ENCODE peak calls at places on chromosomes 3 and 15, in six cellular contexts. One of them, this sample, is unnamed.

GRCh38 chr3:187916072-187916471 is 170.8 kb upstream of the BCL6 start:
- DNase-seq in HCT116: no peak
- DNase-seq in GM12878: no peak
- DNase-seq in H1: no peak
- DNase-seq in HepG2: no peak
- DNase-seq in SK-N-SH: no peak
- DNase-seq in this sample: no peak

GRCh38 chr3:31043184-31043819 is 148.8 kb upstream of the GADL1 start:
- DNase-seq in GM12878: no peak
- DNase-seq in SK-N-SH: no peak
- DNase-seq in HCT116: no peak
- DNase-seq in HepG2: no peak
- DNase-seq in H1: no peak
- DNase-seq in this sample: no peak

GRCh38 chr3:196339493-196340254 is 1.5 kb upstream of the TM4SF19 start:
- DNase-seq in HCT116: no peak
- DNase-seq in SK-N-SH: no peak
- DNase-seq in HepG2: peak; percentile 21
- DNase-seq in GM12878: no peak
- DNase-seq in H1: no peak
- DNase-seq in this sample: no peak

GRCh38 chr15:89909611-89910010 is 3.1 kb downstream of the ARPIN start:
- DNase-seq in SK-N-SH: no peak
- DNase-seq in GM12878: no peak
- DNase-seq in HCT116: no peak
- DNase-seq in H1: no peak
- DNase-seq in HepG2: no peak
- DNase-seq in this sample: no peak

GRCh38 chr15:80342148-80342547 is 62.0 kb upstream of the ARNT2 start:
- DNase-seq in H1: no peak
- DNase-seq in SK-N-SH: no peak
- DNase-seq in HepG2: no peak
- DNase-seq in GM12878: no peak
- DNase-seq in HCT116: no peak
- DNase-seq in this sample: no peak

GRCh38 chr3:155492841-155493240 is 199.4 kb upstream of the STRIT1 start:
- DNase-seq in HCT116: no peak
- DNase-seq in SK-N-SH: no peak
- DNase-seq in GM12878: no peak
- DNase-seq in H1: no peak
- DNase-seq in HepG2: no peak
- DNase-seq in this sample: no peak

GRCh38 chr3:188183452-188183851 is 29.5 kb downstream of the LPP start:
- DNase-seq in HCT116: no peak
- DNase-seq in GM12878: no peak
- DNase-seq in SK-N-SH: no peak
- DNase-seq in HepG2: no peak
- DNase-seq in H1: no peak
- DNase-seq in this sample: no peak

GRCh38 chr3:67381667-67382272 is 272.6 kb downstream of the SUCLG2 start:
- DNase-seq in GM12878: no peak
- DNase-seq in HCT116: no peak
- DNase-seq in H1: no peak
- DNase-seq in HepG2: peak; percentile 10
- DNase-seq in SK-N-SH: peak; percentile 23
- DNase-seq in this sample: peak; percentile 23

GRCh38 chr15:36596915-36597314 is 17.5 kb downstream of the CDIN1 start:
- DNase-seq in HepG2: no peak
- DNase-seq in GM12878: no peak
- DNase-seq in HCT116: no peak
- DNase-seq in H1: no peak
- DNase-seq in SK-N-SH: no peak
- DNase-seq in this sample: no peak

GRCh38 chr3:42473083-42473932 is 29.1 kb upstream of the VIPR1 start:
- DNase-seq in HepG2: no peak
- DNase-seq in HCT116: no peak
- DNase-seq in H1: no peak
- DNase-seq in GM12878: no peak
- DNase-seq in SK-N-SH: no peak
- DNase-seq in this sample: no peak

GRCh38 chr15:40469776-40470390 is 901 bp upstream of the CHST14 start:
- DNase-seq in GM12878: no peak
- DNase-seq in HepG2: no peak
- DNase-seq in SK-N-SH: peak; percentile 46
- DNase-seq in HCT116: no peak
- DNase-seq in H1: no peak
- DNase-seq in this sample: no peak

GRCh38 chr3:2535206-2535605 is 436.5 kb downstream of the CNTN4 start:
- DNase-seq in SK-N-SH: no peak
- DNase-seq in H1: no peak
- DNase-seq in HCT116: no peak
- DNase-seq in HepG2: no peak
- DNase-seq in GM12878: peak; percentile 67
- DNase-seq in this sample: no peak

GRCh38 chr3:2540115-2540514 is 441.4 kb downstream of the CNTN4 start:
- DNase-seq in HepG2: no peak
- DNase-seq in H1: no peak
- DNase-seq in SK-N-SH: no peak
- DNase-seq in HCT116: no peak
- DNase-seq in GM12878: no peak
- DNase-seq in this sample: peak; percentile 17

GRCh38 chr3:2536575-2536974 is 437.9 kb downstream of the CNTN4 start:
- DNase-seq in HepG2: no peak
- DNase-seq in HCT116: no peak
- DNase-seq in SK-N-SH: no peak
- DNase-seq in H1: no peak
- DNase-seq in GM12878: no peak
- DNase-seq in this sample: no peak
- TF ChIP-seq JUND in HepG2: no peak
- TF ChIP-seq JUND in HCT116: no peak
- TF ChIP-seq JUND in SK-N-SH: no peak
- TF ChIP-seq JUND in H1: no peak
- TF ChIP-seq JUND in GM12878: no peak
- TF ChIP-seq JUND in this sample: no peak

DNA sequence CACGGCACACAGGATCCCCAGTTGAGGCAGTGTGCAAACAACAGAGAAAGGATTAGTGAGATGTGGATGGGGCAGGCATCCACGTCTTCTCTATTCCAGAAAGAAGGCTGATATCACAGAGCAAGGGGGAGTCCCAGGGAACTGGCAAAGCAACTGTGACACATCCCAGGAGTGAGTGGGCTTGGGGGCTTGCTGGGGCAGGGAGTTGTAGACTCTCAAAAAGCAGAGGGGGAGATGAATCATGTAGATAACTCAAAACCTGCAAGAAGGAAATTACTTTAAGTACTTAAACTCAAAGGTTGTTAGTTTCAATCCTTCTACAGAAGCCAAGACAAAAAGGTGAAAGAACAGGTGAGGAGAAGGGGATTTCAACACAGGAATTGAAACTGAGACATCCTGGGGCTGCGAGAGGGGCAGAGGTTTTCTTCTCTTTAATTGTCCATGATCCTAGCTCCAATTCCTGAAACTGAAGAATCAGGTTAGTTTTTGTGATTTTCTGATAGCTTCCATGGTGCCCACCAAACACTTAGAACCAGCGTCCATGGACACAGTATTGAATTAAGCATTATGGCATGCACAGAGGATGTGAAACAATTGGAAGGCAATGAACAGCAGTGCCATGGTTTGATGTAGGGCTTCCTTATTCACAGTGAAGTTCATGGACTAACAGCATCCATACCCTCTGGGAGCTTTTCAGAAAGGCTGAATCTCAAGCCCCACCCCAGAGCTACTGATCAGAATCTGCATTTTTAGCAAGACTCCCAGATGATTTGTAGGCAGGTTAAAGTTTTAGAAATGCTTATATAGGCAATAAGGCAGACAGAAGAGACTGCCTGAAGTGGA is 52.0 kb downstream of the CCR3 start:
- DNase-seq in HepG2: no peak
- DNase-seq in H1: no peak
- DNase-seq in HCT116: no peak
- DNase-seq in SK-N-SH: no peak
- DNase-seq in GM12878: no peak
- DNase-seq in this sample: no peak
- TF ChIP-seq JUND in HepG2: no peak
- TF ChIP-seq JUND in H1: no peak
- TF ChIP-seq JUND in HCT116: no peak
- TF ChIP-seq JUND in SK-N-SH: no peak
- TF ChIP-seq JUND in GM12878: no peak
- TF ChIP-seq JUND in this sample: no peak

GRCh38 chr3:113436794-113437193 is 4.5 kb downstream of the CFAP44 start:
- DNase-seq in GM12878: no peak
- DNase-seq in H1: no peak
- DNase-seq in HCT116: no peak
- DNase-seq in HepG2: no peak
- DNase-seq in SK-N-SH: no peak
- DNase-seq in this sample: no peak
- TF ChIP-seq JUND in GM12878: no peak
- TF ChIP-seq JUND in H1: no peak
- TF ChIP-seq JUND in HCT116: no peak
- TF ChIP-seq JUND in HepG2: no peak
- TF ChIP-seq JUND in SK-N-SH: no peak
- TF ChIP-seq JUND in this sample: no peak

GRCh38 chr15:62999178-62999577 is 43.4 kb upstream of the TPM1 start:
- DNase-seq in H1: no peak
- DNase-seq in HepG2: no peak
- DNase-seq in GM12878: no peak
- DNase-seq in SK-N-SH: no peak
- DNase-seq in HCT116: no peak
- DNase-seq in this sample: no peak

GRCh38 chr15:62997441-62997840 is 45.1 kb upstream of the TPM1 start:
- DNase-seq in HCT116: no peak
- DNase-seq in GM12878: no peak
- DNase-seq in SK-N-SH: no peak
- DNase-seq in HepG2: no peak
- DNase-seq in H1: no peak
- DNase-seq in this sample: no peak

GRCh38 chr15:62998262-62998909 is 44.2 kb upstream of the TPM1 start:
- DNase-seq in HCT116: no peak
- DNase-seq in SK-N-SH: no peak
- DNase-seq in H1: no peak
- DNase-seq in HepG2: peak; percentile 52
- DNase-seq in GM12878: no peak
- DNase-seq in this sample: no peak

GRCh38 chr15:63000706-63001105 is 41.8 kb upstream of the TPM1 start:
- DNase-seq in SK-N-SH: peak; percentile 38
- DNase-seq in H1: no peak
- DNase-seq in HepG2: no peak
- DNase-seq in GM12878: no peak
- DNase-seq in HCT116: no peak
- DNase-seq in this sample: no peak

DNA sequence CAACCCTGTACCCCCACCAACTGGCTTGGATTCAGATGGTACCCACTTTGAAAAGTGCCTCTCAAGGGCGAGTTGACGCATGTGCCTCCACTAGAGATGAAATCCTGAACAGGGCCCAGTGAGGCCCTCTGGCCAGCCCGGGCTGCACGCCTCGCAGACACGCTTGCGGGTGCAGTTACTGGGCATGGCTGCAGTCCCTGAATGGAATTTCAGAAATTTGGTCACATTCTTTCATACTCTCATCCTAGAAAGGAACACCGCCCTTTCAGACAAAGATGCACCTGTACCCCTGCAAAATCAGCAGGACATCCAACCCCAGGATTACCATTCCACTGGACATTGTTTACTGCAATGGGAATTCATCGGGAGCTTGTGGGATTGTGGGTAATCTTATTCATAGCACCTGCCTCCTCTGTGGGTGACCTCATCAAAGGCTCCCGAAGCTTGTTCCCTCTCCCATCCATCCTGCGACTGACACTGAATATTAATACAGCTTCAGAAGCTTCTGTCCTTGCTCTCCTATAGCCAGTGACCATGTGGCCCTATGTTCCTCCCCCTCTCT is 42.5 kb upstream of the TPM1 start:
- DNase-seq in GM12878: no peak
- DNase-seq in HCT116: no peak
- DNase-seq in H1: no peak
- DNase-seq in SK-N-SH: peak; percentile 40
- DNase-seq in HepG2: no peak
- DNase-seq in this sample: no peak
- TF ChIP-seq JUND in GM12878: no peak
- TF ChIP-seq JUND in HCT116: no peak
- TF ChIP-seq JUND in H1: no peak
- TF ChIP-seq JUND in SK-N-SH: no peak
- TF ChIP-seq JUND in HepG2: no peak
- TF ChIP-seq JUND in this sample: no peak

GRCh38 chr15:72998681-72999466 is 53.4 kb upstream of the NEO1 start:
- DNase-seq in H1: no peak
- DNase-seq in GM12878: no peak
- DNase-seq in HCT116: no peak
- DNase-seq in HepG2: no peak
- DNase-seq in SK-N-SH: no peak
- DNase-seq in this sample: no peak
- TF ChIP-seq JUND in H1: no peak
- TF ChIP-seq JUND in GM12878: no peak
- TF ChIP-seq JUND in HCT116: no peak
- TF ChIP-seq JUND in HepG2: no peak
- TF ChIP-seq JUND in SK-N-SH: no peak
- TF ChIP-seq JUND in this sample: no peak

DNA sequence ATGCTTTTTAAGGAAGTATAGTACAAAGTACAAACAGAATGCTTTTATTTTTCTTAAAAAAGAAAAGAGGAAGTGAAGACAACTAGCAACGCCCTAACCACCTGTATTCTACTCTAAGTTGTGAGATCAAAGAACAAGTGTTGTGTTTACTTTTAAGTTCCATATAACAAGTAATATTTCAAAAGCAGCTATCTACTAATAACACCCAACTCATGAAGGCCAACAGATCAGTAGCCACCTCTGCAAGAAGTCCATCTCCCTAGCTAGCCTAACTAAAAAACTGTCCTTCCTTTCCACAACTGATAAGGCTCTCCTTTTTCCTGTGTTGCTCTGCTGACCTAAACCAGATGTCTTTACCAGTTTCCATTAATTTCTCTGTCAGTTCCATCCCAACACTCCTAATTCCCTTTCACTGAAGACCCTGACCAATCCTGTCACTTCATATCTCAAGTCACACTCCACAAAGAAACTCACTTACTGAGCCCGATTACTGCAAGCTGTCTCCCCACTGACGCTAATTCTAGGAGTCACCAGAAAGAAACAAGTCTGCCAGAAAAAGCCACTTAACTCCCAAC is 26.9 kb downstream of the PHC3 start:
- DNase-seq in HCT116: no peak
- DNase-seq in HepG2: no peak
- DNase-seq in SK-N-SH: peak; percentile 38
- DNase-seq in GM12878: peak; percentile 56
- DNase-seq in H1: no peak
- DNase-seq in this sample: no peak
- TF ChIP-seq JUND in HCT116: no peak
- TF ChIP-seq JUND in HepG2: no peak
- TF ChIP-seq JUND in SK-N-SH: no peak
- TF ChIP-seq JUND in GM12878: no peak
- TF ChIP-seq JUND in H1: no peak
- TF ChIP-seq JUND in this sample: no peak

DNA sequence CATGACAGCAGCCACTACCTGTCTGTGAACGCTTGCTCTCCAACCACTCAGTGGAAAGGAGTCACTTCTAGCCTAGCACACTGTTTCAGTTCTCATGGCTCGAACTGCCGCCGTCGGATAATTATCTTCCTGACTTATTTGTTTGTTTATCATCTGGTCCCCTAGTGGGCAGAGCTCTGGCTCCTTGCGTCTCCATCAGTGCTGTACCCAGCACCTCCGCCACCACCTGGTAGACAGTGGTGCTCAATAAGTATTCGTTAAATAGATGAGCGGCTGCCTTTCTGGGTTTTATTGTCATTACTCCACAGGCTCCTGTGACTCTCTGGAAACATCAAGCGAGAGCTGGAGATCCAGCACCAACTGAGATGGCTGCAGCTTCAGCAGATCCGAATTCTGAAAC is 297.5 kb downstream of the NTRK3 start:
- DNase-seq in SK-N-SH: no peak
- DNase-seq in H1: no peak
- DNase-seq in HepG2: no peak
- DNase-seq in HCT116: no peak
- DNase-seq in GM12878: no peak
- DNase-seq in this sample: no peak
- TF ChIP-seq JUND in SK-N-SH: no peak
- TF ChIP-seq JUND in H1: no peak
- TF ChIP-seq JUND in HepG2: no peak
- TF ChIP-seq JUND in HCT116: no peak
- TF ChIP-seq JUND in GM12878: no peak
- TF ChIP-seq JUND in this sample: no peak